ENCODE peak calls at places on chromosome 7, in four cellular contexts. B is AG10803, N is choroid plexus epithelial cell, D is body of pancreas. M is an unnamed sample.

GRCh38 chr7:18306696-18307095 is 188.9 kb upstream of the HDAC9 start:
- DNase-seq in N (no peak), B (no peak), D (no peak), M (no peak)

GRCh38 chr7:64101943-64102655 is 56.9 kb downstream of the ZNF727 start:
- DNase-seq in B (no peak), D (no peak), N (no peak), M (no peak)

GRCh38 chr7:41451826-41452225 is 251.1 kb downstream of the INHBA start:
- DNase-seq in B (peak), D (no peak), N (peak), M (peak)

GRCh38 chr7:136677456-136678365 is 190.7 kb upstream of the CHRM2 start:
- DNase-seq in B (peak), D (no peak), N (peak), M (peak)

GRCh38 chr7:7249814-7250213 is 67.5 kb downstream of the C1GALT1 start:
- DNase-seq in D (no peak), N (no peak), B (no peak), M (no peak)

GRCh38 chr7:35339811-35340210 is 85.9 kb upstream of the TBX20 start:
- DNase-seq in N (no peak), D (no peak), B (no peak), M (no peak)

GRCh38 chr7:47950714-47951113 is 2.4 kb upstream of the PKD1L1 start:
- DNase-seq in D (no peak), B (no peak), N (no peak), M (no peak)

GRCh38 chr7:96300981-96301380 is 20.9 kb downstream of the SLC25A13 start:
- DNase-seq in N (peak), D (no peak), B (peak), M (no peak)

GRCh38 chr7:116963234-116963633 is 9.9 kb downstream of the ST7 start:
- DNase-seq in N (no peak), D (no peak), B (no peak), M (no peak)

GRCh38 chr7:78165454-78165853 is 366.9 kb downstream of the PHTF2 start:
- DNase-seq in D (no peak), B (no peak), N (no peak), M (no peak)

GRCh38 chr7:86908948-86909347 is 150.5 kb downstream of the ELAPOR2 start:
- DNase-seq in N (peak), B (no peak), D (no peak), M (no peak)

GRCh38 chr7:47330026-47330425 is 251.9 kb downstream of the TNS3 start:
- DNase-seq in B (no peak), D (no peak), N (no peak), M (no peak)

GRCh38 chr7:144519900-144520299 is 116.4 kb upstream of the NOBOX start:
- DNase-seq in N (no peak), D (no peak), B (no peak), M (no peak)

GRCh38 chr7:130114374-130114773 is 44.0 kb downstream of the KLHDC10 start:
- DNase-seq in B (no peak), D (no peak), N (no peak), M (no peak)

GRCh38 chr7:50650057-50650664 is 85.0 kb upstream of the DDC start:
- DNase-seq in N (no peak), B (no peak), D (no peak), M (no peak)

DNA sequence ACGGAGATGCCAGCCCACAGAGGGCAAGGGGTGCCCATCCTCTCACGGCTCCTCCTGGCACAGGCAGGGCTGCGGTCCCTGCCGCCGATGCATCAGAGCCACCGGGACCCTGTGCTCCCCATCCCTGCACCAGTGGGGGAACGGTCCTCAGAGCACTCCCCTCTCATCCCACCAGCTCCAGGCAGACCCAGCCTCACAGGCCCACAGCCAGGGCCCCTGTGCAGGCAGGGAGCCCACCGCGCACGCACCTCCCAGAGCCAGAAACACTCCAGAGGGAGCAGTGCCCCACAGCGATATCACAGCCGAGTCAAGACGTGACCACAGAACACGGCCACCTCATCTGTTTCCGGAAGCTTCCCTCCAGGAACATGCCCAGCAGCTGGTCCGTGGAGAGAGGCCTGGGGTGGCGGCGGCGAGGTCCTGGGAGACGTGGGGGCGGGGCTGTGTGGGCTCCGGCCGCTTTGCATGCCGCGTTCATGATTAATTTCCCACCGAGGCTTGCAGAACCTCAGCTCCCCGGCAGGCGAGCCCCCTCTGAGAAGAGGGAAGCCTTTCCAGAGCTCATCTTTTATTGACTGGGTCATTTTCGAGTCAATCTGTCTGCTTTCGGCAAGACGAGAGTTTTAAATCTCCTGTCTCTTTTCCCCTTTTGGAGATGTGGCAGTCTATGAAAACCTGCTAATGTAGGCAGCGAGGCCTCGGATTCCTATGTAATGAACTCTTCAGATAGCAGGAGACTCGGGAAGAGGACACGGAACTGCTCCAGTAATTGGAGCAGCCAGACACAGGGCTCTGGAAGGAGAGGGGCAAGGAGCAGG is 242.6 kb downstream of the ELFN1 start:
- DNase-seq in N (peak), B (peak), D (no peak), M (peak)
- TF ChIP-seq CTCF in N (peak), B (peak), D (no peak), M (peak)

GRCh38 chr7:151125835-151126481 is 39.7 kb downstream of the AGAP3 start:
- DNase-seq in D (no peak), B (no peak), N (no peak), M (no peak)

GRCh38 chr7:151126500-151127137 is 40.3 kb downstream of the AGAP3 start:
- DNase-seq in N (no peak), B (no peak), D (no peak), M (no peak)

GRCh38 chr7:151124205-151124880 is 38.1 kb downstream of the AGAP3 start:
- DNase-seq in D (no peak), N (no peak), B (no peak), M (no peak)

GRCh38 chr7:151124899-151125399 is 38.7 kb downstream of the AGAP3 start:
- DNase-seq in B (no peak), D (no peak), N (no peak), M (no peak)

DNA sequence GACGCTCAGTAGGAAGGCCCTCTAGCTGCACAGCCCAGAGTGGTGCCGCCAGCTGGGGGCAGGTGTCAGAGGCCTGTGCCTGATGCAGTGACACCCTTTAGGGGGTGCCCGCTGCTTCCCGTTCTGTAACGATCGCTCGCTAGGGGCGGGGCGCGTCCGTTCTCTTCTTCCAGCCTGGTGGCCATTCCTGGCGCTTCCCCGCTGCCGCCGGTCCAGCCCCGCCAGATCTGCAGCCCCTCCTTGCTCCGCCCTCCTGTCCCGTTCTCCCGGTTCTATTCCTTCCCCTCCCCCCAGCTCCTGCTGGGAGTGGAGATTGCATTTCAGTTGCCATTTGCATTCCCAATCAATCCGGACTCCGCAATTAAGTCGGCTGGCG is 39.2 kb downstream of the AGAP3 start:
- DNase-seq in B (no peak), N (no peak), D (no peak), M (no peak)
- TF ChIP-seq CTCF in B (no peak), N (no peak), D (no peak), M (peak)

GRCh38 chr7:55065511-55066229 is 46.9 kb downstream of the EGFR start:
- DNase-seq in D (no peak), B (peak), N (peak), M (peak)
- TF ChIP-seq CTCF in D (no peak), B (peak), N (peak), M (peak)

GRCh38 chr7:97844036-97844435 is 28.2 kb downstream of the ASNS start:
- DNase-seq in B (no peak), N (peak), D (no peak), M (no peak)
- TF ChIP-seq CTCF in B (no peak), N (peak), D (no peak), M (peak)

DNA sequence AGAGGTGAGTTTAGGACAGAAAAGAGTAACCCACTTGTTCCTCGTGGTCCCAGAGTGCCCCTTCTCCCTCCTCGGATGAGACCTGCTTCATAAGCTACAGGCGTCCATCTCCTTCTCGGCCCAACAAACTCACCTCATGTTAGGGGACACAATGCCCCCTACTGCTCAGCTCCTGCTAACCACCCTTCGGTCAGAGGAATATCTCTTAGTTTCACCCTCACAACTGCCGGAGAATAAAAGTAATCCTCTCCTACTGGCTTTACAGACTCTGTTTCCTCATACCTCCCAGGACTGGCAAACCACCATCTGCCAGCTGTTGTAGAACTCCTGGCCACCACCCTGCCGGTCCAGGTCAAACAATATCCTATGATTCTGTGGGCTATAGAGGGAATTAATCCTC is 3.2 kb downstream of the AKR1B15 start:
- DNase-seq in B (no peak), D (no peak), N (peak), M (no peak)
- TF ChIP-seq CTCF in B (peak), D (no peak), N (peak), M (peak)

M was measured in HFFc6.